ENCODE peak calls at places on chromosome 20, in ten cellular contexts. E is heart left ventricle, L is AG10803, T is RWPE1, X is endodermal cell, Q is tibial nerve, D is bronchial epithelial cell, F is PC-9, I is mesothelial cell of epicardium, W is brain microvascular endothelial cell. S is an unnamed sample.

GRCh38 chr20:59640267-59640666 is 35.9 kb downstream of the PHACTR3 start:
- DNase-seq in E (no peak), L (no peak), T (no peak), X (no peak), Q (no peak), D (no peak), F (peak), I (no peak), W (no peak), S (no peak)

GRCh38 chr20:41191562-41192500 is 54.5 kb downstream of the PLCG1 start:
- DNase-seq in E (no peak), L (no peak), T (no peak), X (no peak), Q (peak), D (no peak), F (no peak), I (no peak), W (no peak), S (no peak)

GRCh38 chr20:19233025-19233794 is 20.8 kb downstream of the SLC24A3 start:
- DNase-seq in E (no peak), L (no peak), T (no peak), X (no peak), Q (no peak), D (no peak), F (no peak), I (no peak), W (no peak), S (no peak)

GRCh38 chr20:11979306-11980128 is 61.8 kb downstream of the BTBD3 start:
- DNase-seq in E (no peak), L (no peak), T (no peak), X (no peak), Q (no peak), D (no peak), F (no peak), I (no peak), W (no peak), S (no peak)

GRCh38 chr20:40134176-40134575 is 554.9 kb downstream of the MAFB start:
- DNase-seq in E (no peak), L (no peak), T (no peak), X (no peak), Q (no peak), D (no peak), F (no peak), I (no peak), W (no peak), S (no peak)

GRCh38 chr20:36441027-36441414 is 100.3 kb upstream of the MYL9 start:
- DNase-seq in E (no peak), L (no peak), T (no peak), X (no peak), Q (no peak), D (no peak), F (no peak), I (no peak), W (no peak), S (no peak)

GRCh38 chr20:57445298-57445697 is 54.1 kb downstream of the RBM38 start:
- DNase-seq in E (peak), L (peak), T (no peak), X (no peak), Q (no peak), D (no peak), F (no peak), I (no peak), W (no peak), S (no peak)

GRCh38 chr20:35284992-35285805 is 627 bp upstream of the EIF6 start:
- DNase-seq in E (no peak), L (no peak), T (no peak), X (no peak), Q (no peak), D (no peak), F (no peak), I (no peak), W (no peak), S (no peak)

GRCh38 chr20:52748235-52748950 is 223.8 kb upstream of the TSHZ2 start:
- DNase-seq in E (no peak), L (peak), T (no peak), X (no peak), Q (no peak), D (no peak), F (no peak), I (no peak), W (no peak), S (no peak)

GRCh38 chr20:19986419-19986818 is 30.7 kb upstream of the NAA20 start:
- DNase-seq in E (no peak), L (peak), T (no peak), X (no peak), Q (no peak), D (no peak), F (no peak), I (no peak), W (no peak), S (no peak)

GRCh38 chr20:5061209-5061608 is 58.5 kb downstream of the PCNA start:
- DNase-seq in E (no peak), L (no peak), T (peak), X (peak), Q (no peak), D (peak), F (peak), I (no peak), W (no peak), S (peak)

GRCh38 chr20:5058873-5059272 is 57.6 kb upstream of the SLC23A2 start:
- DNase-seq in E (no peak), L (no peak), T (no peak), X (no peak), Q (no peak), D (no peak), F (no peak), I (no peak), W (no peak), S (no peak)

DNA sequence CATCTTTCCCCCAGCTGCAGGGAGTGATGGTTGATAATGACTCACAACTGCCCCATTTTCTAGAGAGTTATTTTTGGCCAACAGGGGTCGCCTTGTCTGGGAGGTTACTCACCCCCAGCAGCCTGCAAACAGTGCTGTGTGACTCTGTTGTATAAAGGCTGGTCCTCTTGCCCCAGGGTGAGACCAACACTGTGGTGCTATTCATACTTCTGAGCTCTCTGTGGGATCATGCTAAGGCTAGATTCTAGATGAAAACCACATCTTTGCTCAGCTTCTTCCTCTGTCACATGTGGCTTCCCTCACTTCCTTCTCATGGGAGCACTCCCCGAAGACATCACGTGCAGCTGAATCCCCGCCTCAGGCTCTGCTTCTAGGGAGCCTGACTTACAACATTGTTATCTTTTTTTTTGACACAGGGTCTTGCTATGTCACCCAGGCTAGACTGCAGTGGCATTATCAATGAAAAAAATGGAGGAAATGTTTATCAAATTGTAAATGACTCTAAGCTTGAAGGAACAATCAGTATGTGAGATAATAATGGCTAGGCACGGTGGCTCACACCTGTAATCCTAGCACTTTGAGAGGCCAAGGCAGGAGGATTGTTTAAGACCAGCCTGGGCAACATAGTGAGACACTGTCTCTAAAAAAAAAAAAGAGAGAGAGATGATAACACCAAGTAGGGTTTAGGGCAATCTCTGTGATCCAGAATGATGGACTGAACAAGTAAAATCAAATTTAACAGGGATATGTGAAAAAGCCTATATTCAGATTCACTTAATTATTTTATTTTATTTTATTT is 55.7 kb upstream of the SLC23A2 start:
- DNase-seq in E (peak), L (peak), T (no peak), X (peak), Q (no peak), D (peak), F (peak), I (no peak), W (peak), S (peak)
- TF ChIP-seq CTCF in E (peak), L (peak), T (no peak), X (peak), Q (peak), D (peak), F (peak), I (no peak), W (peak), S (peak)

DNA sequence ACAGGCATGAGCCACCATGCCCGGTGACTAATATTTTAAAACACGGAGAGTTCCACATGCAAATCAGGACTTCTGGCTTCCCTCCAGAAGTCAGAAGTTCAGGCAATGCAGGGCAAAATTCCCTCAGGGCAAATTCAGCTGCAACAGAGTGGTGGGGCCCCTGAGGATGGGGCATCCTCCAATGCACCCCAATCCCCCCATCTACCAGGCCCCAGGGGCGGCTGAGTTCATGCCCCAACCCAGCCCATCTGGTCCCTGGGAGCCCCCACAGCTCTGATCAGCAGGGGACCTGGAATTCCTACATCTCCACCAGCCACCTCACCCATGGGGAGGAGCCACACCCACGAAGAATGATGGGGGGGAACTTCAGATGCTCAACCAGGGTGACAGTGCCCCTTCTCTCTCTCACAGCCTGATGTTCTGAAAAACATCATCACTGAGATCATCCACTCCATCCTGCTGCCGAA is 22.6 kb downstream of the BPIFB1 start:
- DNase-seq in E (no peak), L (peak), T (peak), X (no peak), Q (no peak), D (peak), F (peak), I (no peak), W (peak), S (peak)
- TF ChIP-seq CTCF in E (no peak), L (no peak), T (no peak), X (no peak), Q (no peak), D (no peak), F (no peak), I (no peak), W (no peak), S (no peak)

GRCh38 chr20:46559001-46559400 is 8.5 kb upstream of the OCSTAMP start:
- DNase-seq in E (no peak), L (no peak), T (no peak), X (no peak), Q (no peak), D (no peak), F (no peak), I (no peak), W (no peak), S (no peak)

GRCh38 chr20:46557231-46557956 is 6.9 kb upstream of the OCSTAMP start:
- DNase-seq in E (no peak), L (peak), T (peak), X (no peak), Q (no peak), D (peak), F (no peak), I (no peak), W (no peak), S (no peak)

GRCh38 chr20:46562009-46562372 is 11.5 kb upstream of the OCSTAMP start:
- DNase-seq in E (no peak), L (no peak), T (no peak), X (no peak), Q (no peak), D (no peak), F (no peak), I (no peak), W (no peak), S (no peak)

GRCh38 chr20:46558511-46558959 is 8.1 kb upstream of the OCSTAMP start:
- DNase-seq in E (peak), L (peak), T (peak), X (no peak), Q (no peak), D (peak), F (peak), I (no peak), W (peak), S (peak)

GRCh38 chr20:46559685-46560440 is 9.4 kb upstream of the OCSTAMP start:
- DNase-seq in E (no peak), L (no peak), T (no peak), X (no peak), Q (no peak), D (no peak), F (no peak), I (no peak), W (no peak), S (peak)
- TF ChIP-seq CTCF in E (peak), L (no peak), T (no peak), X (peak), Q (no peak), D (no peak), F (peak), I (no peak), W (no peak), S (peak)

GRCh38 chr20:63225082-63225454 is 9.1 kb upstream of the YTHDF1 start:
- DNase-seq in E (no peak), L (no peak), T (no peak), X (no peak), Q (no peak), D (no peak), F (no peak), I (no peak), W (no peak), S (no peak)
- TF ChIP-seq CTCF in E (no peak), L (no peak), T (no peak), X (no peak), Q (no peak), D (no peak), F (no peak), I (no peak), W (no peak), S (no peak)

GRCh38 chr20:62141397-62142251 is 1.6 kb downstream of the PSMA7 start:
- DNase-seq in E (no peak), L (peak), T (no peak), X (peak), Q (no peak), D (peak), F (peak), I (no peak), W (no peak), S (peak)
- TF ChIP-seq CTCF in E (peak), L (peak), T (no peak), X (peak), Q (no peak), D (peak), F (peak), I (no peak), W (peak), S (peak)

GRCh38 chr20:25285091-25285647 is 37.3 kb downstream of the PYGB start:
- DNase-seq in E (peak), L (no peak), T (no peak), X (peak), Q (peak), D (no peak), F (no peak), I (peak), W (no peak), S (no peak)
- TF ChIP-seq CTCF in E (no peak), L (no peak), T (no peak), X (peak), Q (no peak), D (no peak), F (no peak), I (no peak), W (peak), S (no peak)

GRCh38 chr20:51404297-51405060 is 138.0 kb downstream of the NFATC2 start:
- DNase-seq in E (no peak), L (no peak), T (no peak), X (peak), Q (no peak), D (no peak), F (no peak), I (no peak), W (peak), S (no peak)

GRCh38 chr20:51400051-51400926 is 142.2 kb downstream of the NFATC2 start:
- DNase-seq in E (no peak), L (no peak), T (no peak), X (no peak), Q (no peak), D (peak), F (no peak), I (no peak), W (no peak), S (no peak)

GRCh38 chr20:51402201-51402600 is 140.3 kb downstream of the NFATC2 start:
- DNase-seq in E (no peak), L (peak), T (no peak), X (no peak), Q (no peak), D (no peak), F (peak), I (no peak), W (no peak), S (no peak)

GRCh38 chr20:51399138-51399890 is 143.2 kb downstream of the NFATC2 start:
- DNase-seq in E (no peak), L (no peak), T (no peak), X (no peak), Q (no peak), D (no peak), F (no peak), I (no peak), W (no peak), S (no peak)

GRCh38 chr20:51403465-51404220 is 138.9 kb downstream of the NFATC2 start:
- DNase-seq in E (no peak), L (no peak), T (no peak), X (no peak), Q (no peak), D (no peak), F (no peak), I (no peak), W (no peak), S (no peak)
- TF ChIP-seq CTCF in E (no peak), L (no peak), T (no peak), X (peak), Q (no peak), D (no peak), F (no peak), I (no peak), W (no peak), S (no peak)

DNA sequence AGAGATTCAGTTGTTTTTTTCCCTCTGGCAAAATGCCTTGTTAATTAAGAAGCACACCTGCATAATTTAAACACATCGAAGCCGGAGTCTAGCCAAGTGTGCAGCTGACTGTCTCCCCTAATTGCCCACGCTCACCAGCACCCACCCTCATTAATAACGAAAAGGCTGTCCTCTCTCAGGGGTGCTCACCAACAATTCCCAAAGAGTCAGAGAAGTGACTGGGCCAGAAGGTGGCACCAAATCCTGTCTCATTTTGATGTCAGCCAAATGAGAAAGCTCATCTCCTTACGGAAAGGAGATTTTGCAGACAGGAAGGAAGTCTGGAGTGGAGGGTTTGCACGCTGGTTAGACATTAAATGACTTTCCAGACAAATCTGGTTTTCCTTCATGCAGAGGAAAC is 60.7 kb upstream of the MC3R start:
- DNase-seq in E (no peak), L (peak), T (peak), X (peak), Q (no peak), D (no peak), F (no peak), I (no peak), W (no peak), S (no peak)
- TF ChIP-seq CTCF in E (peak), L (peak), T (peak), X (peak), Q (no peak), D (no peak), F (peak), I (no peak), W (peak), S (no peak)

GRCh38 chr20:21105429-21106170 is 558 bp downstream of the LINC00237 start:
- DNase-seq in E (no peak), L (no peak), T (no peak), X (peak), Q (no peak), D (no peak), F (no peak), I (no peak), W (no peak), S (no peak)
- TF ChIP-seq CTCF in E (no peak), L (no peak), T (no peak), X (no peak), Q (no peak), D (no peak), F (no peak), I (no peak), W (no peak), S (no peak)

S was measured in Calu3.